ENCODE peak calls at places on chromosomes 2 and 18, in seven cellular contexts. N, D, K, V, O, F and I are unnamed samples.

GRCh38 chr2:231917280-231918088 is 8.7 kb downstream of the NPPC start:
- DNase-seq in N (no peak), D (peak), K (no peak), V (no peak), O (peak), F (no peak), I (no peak)

GRCh38 chr2:227188292-227188691 is 23.9 kb downstream of the COL4A3 start:
- DNase-seq in N (no peak), D (no peak), K (no peak), V (no peak), O (no peak), F (no peak), I (no peak)

GRCh38 chr2:64324746-64325410 is 129.1 kb upstream of the LGALSL start:
- DNase-seq in N (no peak), D (no peak), K (no peak), V (no peak), O (no peak), F (no peak), I (no peak)

GRCh38 chr2:218897394-218898108 is 16.9 kb downstream of the WNT10A start:
- DNase-seq in N (no peak), D (no peak), K (no peak), V (no peak), O (no peak), F (no peak), I (no peak)

GRCh38 chr2:636649-637405 is 40.4 kb downstream of the TMEM18 start:
- DNase-seq in N (peak), D (peak), K (peak), V (peak), O (peak), F (peak), I (peak)

GRCh38 chr18:36468161-36468560 is 170.6 kb downstream of the FHOD3 start:
- DNase-seq in N (no peak), D (peak), K (no peak), V (no peak), O (peak), F (no peak), I (no peak)

GRCh38 chr2:216596234-216596985 is 36.8 kb upstream of the IGFBP2 start:
- DNase-seq in N (no peak), D (no peak), K (peak), V (no peak), O (no peak), F (peak), I (no peak)

GRCh38 chr18:42310956-42311355 is 355.9 kb downstream of the PIK3C3 start:
- DNase-seq in N (no peak), D (peak), K (no peak), V (no peak), O (peak), F (no peak), I (no peak)

GRCh38 chr18:3481696-3482210 is 31.8 kb downstream of the TGIF1 start:
- DNase-seq in N (peak), D (no peak), K (no peak), V (no peak), O (no peak), F (peak), I (no peak)

GRCh38 chr2:177171418-177171865 is 41.2 kb upstream of the HNRNPA3 start:
- DNase-seq in N (peak), D (no peak), K (no peak), V (no peak), O (no peak), F (no peak), I (no peak)

GRCh38 chr18:3982541-3982940 is 472.6 kb downstream of the DLGAP1 start:
- DNase-seq in N (no peak), D (no peak), K (no peak), V (no peak), O (no peak), F (peak), I (no peak)

GRCh38 chr2:197875736-197876135 is 71.3 kb downstream of the PLCL1 start:
- DNase-seq in N (no peak), D (no peak), K (no peak), V (no peak), O (no peak), F (no peak), I (no peak)

GRCh38 chr2:138294451-138294850 is 207.1 kb upstream of the SPOPL start:
- DNase-seq in N (peak), D (no peak), K (no peak), V (no peak), O (no peak), F (no peak), I (no peak)

GRCh38 chr2:74587664-74588277 is 33.3 kb downstream of the DOK1 start:
- DNase-seq in N (peak), D (peak), K (peak), V (peak), O (peak), F (no peak), I (peak)

GRCh38 chr18:75860166-75860565 is 432.7 kb upstream of the SMIM21 start:
- DNase-seq in N (no peak), D (no peak), K (no peak), V (no peak), O (no peak), F (no peak), I (no peak)

DNA sequence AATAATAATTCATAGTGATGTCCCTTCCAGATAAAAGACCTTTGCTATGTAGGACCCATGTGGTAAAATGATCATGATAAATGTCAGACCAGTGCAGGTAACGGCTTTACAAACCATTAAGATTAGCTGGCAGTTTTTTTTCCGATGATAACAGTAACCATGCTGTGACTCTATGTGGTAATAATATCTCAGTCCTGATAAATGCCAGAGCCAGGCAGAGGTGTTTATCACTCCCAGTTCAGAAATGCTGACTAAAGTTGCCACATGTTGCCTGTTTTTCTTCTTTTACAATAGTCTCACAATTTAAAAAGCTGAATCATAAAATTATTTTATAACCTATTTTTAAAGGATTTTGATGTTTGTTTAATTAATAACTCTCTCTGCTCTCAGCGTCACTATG is 565.1 kb downstream of the ARHGAP15 start:
- DNase-seq in N (no peak), D (no peak), K (no peak), V (no peak), O (no peak), F (no peak), I (no peak)
- H3K27ac ChIP-seq in N (no peak), D (no peak), K (no peak), V (no peak), O (no peak), F (no peak), I (no peak)

DNA sequence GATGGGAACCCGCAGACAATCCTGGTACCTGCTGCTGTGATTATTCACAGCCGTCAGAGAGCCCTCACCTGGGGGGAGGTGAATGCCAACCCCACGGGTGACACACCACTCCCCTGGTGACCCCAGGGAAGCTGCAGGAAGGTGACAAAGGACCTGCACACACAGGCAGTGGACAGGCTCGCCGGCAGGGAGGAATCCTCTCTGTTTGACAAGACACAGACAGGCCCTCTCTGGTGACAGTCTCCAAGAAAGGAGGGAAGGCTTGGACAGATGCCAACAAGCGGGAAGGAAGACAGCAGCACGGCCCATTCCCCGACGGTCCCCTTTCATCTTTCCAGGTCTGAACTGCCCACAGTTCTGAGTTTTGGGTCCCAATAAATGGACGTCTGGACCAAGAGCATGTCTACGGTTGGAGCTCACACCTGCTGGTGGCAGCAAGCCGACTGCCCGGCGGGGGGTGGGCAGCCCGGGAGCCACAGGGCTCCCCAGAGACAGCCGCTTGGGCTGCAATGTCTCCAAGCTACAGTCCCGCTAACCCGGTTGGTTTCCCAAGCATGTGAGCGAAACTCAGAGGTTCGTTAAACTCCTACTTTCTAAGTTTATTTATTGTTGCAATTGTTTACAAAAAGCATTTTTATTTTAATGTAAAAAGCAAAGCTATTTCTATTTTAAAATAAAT is 31.8 kb downstream of the HDAC4 start:
- DNase-seq in N (no peak), D (no peak), K (no peak), V (no peak), O (no peak), F (no peak), I (no peak)
- H3K27ac ChIP-seq in N (no peak), D (no peak), K (no peak), V (no peak), O (no peak), F (no peak), I (no peak)

DNA sequence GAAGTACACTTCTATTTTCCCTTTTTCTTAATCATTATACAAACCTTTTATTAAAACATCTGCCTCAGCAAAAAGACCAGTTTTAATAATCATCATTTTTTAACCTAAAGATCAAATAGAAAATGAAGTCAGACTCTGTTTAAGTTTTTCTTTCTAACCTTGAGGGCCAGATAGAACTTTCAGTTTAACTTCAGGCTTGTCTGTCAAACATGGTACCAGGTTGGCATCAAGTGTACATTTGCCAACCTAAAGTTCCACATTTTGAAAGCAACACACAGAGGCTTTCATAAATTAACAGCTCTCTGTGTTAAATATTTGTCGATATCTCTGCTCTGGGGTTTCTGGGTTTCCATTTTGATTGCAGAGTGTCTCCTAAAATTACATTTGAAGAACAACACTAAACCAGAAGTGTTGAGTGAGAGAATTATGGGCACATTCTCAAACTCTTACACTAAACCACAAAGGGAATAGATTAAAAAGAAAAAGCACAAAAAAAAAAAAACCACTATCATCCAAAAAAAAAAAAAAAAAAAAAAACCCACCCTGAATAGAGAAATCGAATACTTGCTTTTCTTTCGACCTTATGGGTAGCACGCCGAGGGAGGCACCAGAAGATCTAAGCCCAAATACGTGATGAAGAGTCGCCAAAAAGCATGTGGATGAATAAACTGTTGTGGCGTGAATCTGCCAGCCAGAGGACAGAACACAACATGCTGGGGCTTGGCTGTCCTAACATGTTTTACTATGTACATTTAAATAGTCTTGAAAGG is 166.2 kb downstream of the TCF4 start:
- DNase-seq in N (no peak), D (no peak), K (no peak), V (peak), O (peak), F (no peak), I (no peak)
- H3K27ac ChIP-seq in N (peak), D (peak), K (peak), V (peak), O (peak), F (no peak), I (peak)

GRCh38 chr2:65371094-65371474 is 61.3 kb downstream of the SPRED2 start:
- DNase-seq in N (no peak), D (no peak), K (no peak), V (no peak), O (no peak), F (no peak), I (no peak)
- H3K27ac ChIP-seq in N (no peak), D (peak), K (peak), V (no peak), O (no peak), F (no peak), I (no peak)

GRCh38 chr2:237626813-237627451 is 455 bp upstream of the LRRFIP1 start:
- DNase-seq in N (no peak), D (no peak), K (no peak), V (no peak), O (no peak), F (no peak), I (no peak)

GRCh38 chr2:237624565-237624964 is 2.8 kb upstream of the LRRFIP1 start:
- DNase-seq in N (no peak), D (no peak), K (no peak), V (no peak), O (no peak), F (no peak), I (no peak)

GRCh38 chr2:237625216-237625705 is 2.1 kb upstream of the LRRFIP1 start:
- DNase-seq in N (no peak), D (peak), K (no peak), V (no peak), O (peak), F (no peak), I (no peak)

GRCh38 chr2:237627463-237628321 is at the start of gene LRRFIP1:
- DNase-seq in N (no peak), D (peak), K (no peak), V (no peak), O (peak), F (no peak), I (no peak)

GRCh38 chr2:237625777-237626176 is 1.6 kb upstream of the LRRFIP1 start:
- DNase-seq in N (no peak), D (no peak), K (no peak), V (no peak), O (no peak), F (no peak), I (no peak)
- H3K27ac ChIP-seq in N (peak), D (peak), K (peak), V (no peak), O (peak), F (no peak), I (no peak)

GRCh38 chr18:56696966-56697365 is 45.8 kb downstream of the WDR7 start:
- DNase-seq in N (no peak), D (no peak), K (no peak), V (no peak), O (no peak), F (no peak), I (no peak)

DNA sequence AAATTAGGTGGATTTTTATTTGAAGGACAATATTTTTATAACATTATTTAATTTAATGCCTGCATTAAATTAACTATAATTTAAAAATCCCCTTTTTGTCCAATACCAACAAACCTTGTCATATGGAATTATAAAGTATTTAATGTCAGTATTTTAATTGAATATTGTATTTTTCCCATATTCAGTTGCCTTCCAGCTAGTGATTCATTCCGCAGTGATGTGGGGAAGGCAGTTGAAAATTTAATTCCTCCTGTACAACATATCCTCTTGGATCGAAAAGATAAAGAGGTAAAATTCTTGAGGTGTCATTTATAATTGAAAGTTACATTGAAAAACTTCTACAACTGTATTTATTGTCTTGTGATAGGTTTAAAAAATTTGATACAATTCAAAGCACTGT is 40.4 kb downstream of the WDR7 start:
- DNase-seq in N (no peak), D (no peak), K (no peak), V (no peak), O (no peak), F (no peak), I (no peak)
- H3K27ac ChIP-seq in N (no peak), D (no peak), K (no peak), V (no peak), O (no peak), F (no peak), I (no peak)

GRCh38 chr2:172335731-172336130 is 91.7 kb upstream of the ITGA6 start:
- DNase-seq in N (peak), D (no peak), K (no peak), V (no peak), O (no peak), F (no peak), I (no peak)
- H3K27ac ChIP-seq in N (peak), D (peak), K (no peak), V (no peak), O (no peak), F (no peak), I (no peak)

GRCh38 chr2:39741871-39742270 is 37.2 kb downstream of the THUMPD2 start:
- DNase-seq in N (no peak), D (no peak), K (no peak), V (no peak), O (no peak), F (no peak), I (no peak)

GRCh38 chr2:39737661-39738060 is 41.4 kb downstream of the THUMPD2 start:
- DNase-seq in N (no peak), D (no peak), K (no peak), V (no peak), O (peak), F (peak), I (no peak)

GRCh38 chr2:39736593-39736992 is 42.5 kb downstream of the THUMPD2 start:
- DNase-seq in N (no peak), D (no peak), K (peak), V (no peak), O (no peak), F (peak), I (no peak)

GRCh38 chr2:39738941-39739340 is 40.1 kb downstream of the THUMPD2 start:
- DNase-seq in N (no peak), D (no peak), K (no peak), V (no peak), O (no peak), F (no peak), I (no peak)

GRCh38 chr2:39739386-39739785 is 39.7 kb downstream of the THUMPD2 start:
- DNase-seq in N (peak), D (no peak), K (no peak), V (no peak), O (no peak), F (no peak), I (no peak)
- H3K27ac ChIP-seq in N (no peak), D (no peak), K (no peak), V (no peak), O (no peak), F (no peak), I (no peak)